ENCODE peak calls at places on chromosomes 3 and 15, in six cellular contexts. W is CD8-positive, alpha-beta memory T cell; A is H9; F is NCI-H2171; V is IMR-90; N is GM12865. D is an unnamed sample.

GRCh38 chr3:170331143-170331542 is 26.4 kb upstream of the SKIL start:
- DNase-seq in W (no peak), A (no peak), F (no peak), V (no peak), N (no peak), D (no peak)

GRCh38 chr3:127141921-127142730 is 50.8 kb upstream of the PRR23E start:
- DNase-seq in W (no peak), A (no peak), F (peak), V (no peak), N (no peak), D (no peak)

GRCh38 chr15:96361309-96362000 is 31.0 kb downstream of the NR2F2 start:
- DNase-seq in W (no peak), A (peak), F (no peak), V (no peak), N (no peak), D (no peak)

GRCh38 chr3:150766742-150767141 is 3.8 kb upstream of the SIAH2 start:
- DNase-seq in W (no peak), A (no peak), F (no peak), V (no peak), N (no peak), D (no peak)

GRCh38 chr3:186821429-186822367 is 15.4 kb upstream of the RFC4 start:
- DNase-seq in W (no peak), A (no peak), F (peak), V (peak), N (peak), D (peak)

GRCh38 chr3:35596611-35597010 is 42.7 kb upstream of the ARPP21 start:
- DNase-seq in W (no peak), A (no peak), F (no peak), V (no peak), N (no peak), D (no peak)

GRCh38 chr3:158696618-158697017 is 24.2 kb upstream of the LXN start:
- DNase-seq in W (no peak), A (no peak), F (no peak), V (peak), N (no peak), D (no peak)

GRCh38 chr3:106758459-106758858 is 618.8 kb upstream of the CCDC54 start:
- DNase-seq in W (no peak), A (no peak), F (no peak), V (no peak), N (no peak), D (no peak)

GRCh38 chr15:50996641-50997040 is 88.2 kb downstream of the AP4E1 start:
- DNase-seq in W (no peak), A (no peak), F (no peak), V (peak), N (no peak), D (no peak)

GRCh38 chr15:92305342-92305741 is 88.3 kb upstream of the ST8SIA2 start:
- DNase-seq in W (no peak), A (no peak), F (no peak), V (no peak), N (no peak), D (no peak)

GRCh38 chr15:52153900-52154895 is 37.0 kb downstream of the GNB5 start:
- DNase-seq in W (no peak), A (no peak), F (no peak), V (no peak), N (no peak), D (no peak)

GRCh38 chr3:45591547-45591912 is 3.0 kb upstream of the LIMD1 start:
- DNase-seq in W (no peak), A (no peak), F (no peak), V (no peak), N (no peak), D (peak)

GRCh38 chr3:156131799-156132198 is 11.4 kb downstream of the KCNAB1 start:
- DNase-seq in W (no peak), A (no peak), F (no peak), V (no peak), N (no peak), D (peak)

GRCh38 chr3:155153242-155154186 is 73.4 kb downstream of the MME start:
- DNase-seq in W (no peak), A (no peak), F (no peak), V (no peak), N (no peak), D (no peak)

GRCh38 chr3:144923051-144923450 is 951.4 kb downstream of the DIPK2A start:
- DNase-seq in W (no peak), A (no peak), F (no peak), V (no peak), N (no peak), D (no peak)

GRCh38 chr3:138289701-138290100 is 40.0 kb downstream of the NME9 start:
- DNase-seq in W (no peak), A (no peak), F (no peak), V (no peak), N (no peak), D (no peak)

D was measured in Karpas-422.